ENCODE peak calls at places on chromosome 13, in four cellular contexts. H is NCI-H2171 treated with DMSO at 0.1 percent for 48 hours; W is stimulated activated CD4-positive, alpha-beta T cell treated with anti-CD3 and anti-CD28 coated beads, Interleukin-4, amount 100 ng/mL, for 1 hour; F is left lung. R is an unnamed sample.

GRCh38 chr13:70107498-70108271 is at the start of gene ATXN8OS:
- DNase-seq in H (peak; percentile 45), W (no peak), F (peak; percentile 73), R (no peak)

GRCh38 chr13:74554581-74555290 is 420.5 kb upstream of the KLF12 start:
- DNase-seq in H (peak; percentile 91), W (no peak), F (no peak), R (no peak)

GRCh38 chr13:39485314-39485700 is 117.7 kb downstream of the LHFPL6 start:
- DNase-seq in H (no peak), W (no peak), F (no peak), R (no peak)

GRCh38 chr13:109476001-109476400 is 310.4 kb downstream of the IRS2 start:
- DNase-seq in H (no peak), W (no peak), F (no peak), R (no peak)

GRCh38 chr13:39692650-39693438 is 37.4 kb downstream of the COG6 start:
- DNase-seq in H (no peak), W (no peak), F (no peak), R (no peak)

GRCh38 chr13:52067237-52067636 is 42.7 kb downstream of the UTP14C start:
- DNase-seq in H (no peak), W (no peak), F (no peak), R (no peak)

GRCh38 chr13:86737334-86737932 is 933.7 kb upstream of the SLITRK5 start:
- DNase-seq in H (no peak), W (no peak), F (no peak), R (no peak)

GRCh38 chr13:34116651-34117050 is 298.7 kb downstream of the RFC3 start:
- DNase-seq in H (no peak), W (no peak), F (no peak), R (no peak)

GRCh38 chr13:47862841-47863240 is 138.2 kb downstream of the SUCLA2 start:
- DNase-seq in H (no peak), W (no peak), F (no peak), R (no peak)

GRCh38 chr13:94272038-94272437 is 207.4 kb downstream of the DCT start:
- DNase-seq in H (no peak), W (no peak), F (no peak), R (no peak)

R was measured in germinal center.